ENCODE peak calls at places on chromosomes 13 and 19, in five cellular contexts. One of them, this sample, is unnamed.

GRCh38 chr19:45638930-45639729 is at the start of gene EML2:
- DNase-seq in H1: peak; percentile 86
- DNase-seq in mesenchymal stem cell: peak; percentile 38
- DNase-seq in neuronal stem cell: peak; percentile 81
- DNase-seq in trophoblast cell: peak; percentile 49
- DNase-seq in this sample: peak; percentile 95

GRCh38 chr19:2550431-2551171 is 74.7 kb downstream of the GADD45B start:
- DNase-seq in neuronal stem cell: no peak
- DNase-seq in trophoblast cell: no peak
- DNase-seq in mesenchymal stem cell: no peak
- DNase-seq in H1: no peak
- DNase-seq in this sample: peak; percentile 47

GRCh38 chr13:39960206-39960605 is 304.7 kb downstream of the COG6 start:
- DNase-seq in trophoblast cell: no peak
- DNase-seq in neuronal stem cell: no peak
- DNase-seq in H1: no peak
- DNase-seq in mesenchymal stem cell: no peak
- DNase-seq in this sample: no peak

GRCh38 chr13:109875746-109876145 is 89.4 kb upstream of the IRS2 start:
- DNase-seq in neuronal stem cell: no peak
- DNase-seq in trophoblast cell: no peak
- DNase-seq in H1: no peak
- DNase-seq in mesenchymal stem cell: no peak
- DNase-seq in this sample: no peak

GRCh38 chr13:109243311-109243951 is 543.0 kb downstream of the IRS2 start:
- DNase-seq in H1: no peak
- DNase-seq in trophoblast cell: peak; percentile 86
- DNase-seq in neuronal stem cell: no peak
- DNase-seq in mesenchymal stem cell: peak; percentile 92
- DNase-seq in this sample: no peak

GRCh38 chr19:38910488-38910887 is 1.5 kb downstream of the CCER2 start:
- DNase-seq in neuronal stem cell: no peak
- DNase-seq in H1: no peak
- DNase-seq in mesenchymal stem cell: no peak
- DNase-seq in trophoblast cell: no peak
- DNase-seq in this sample: no peak

GRCh38 chr13:41497436-41497835 is 40.1 kb downstream of the RGCC start:
- DNase-seq in H1: no peak
- DNase-seq in mesenchymal stem cell: no peak
- DNase-seq in trophoblast cell: no peak
- DNase-seq in neuronal stem cell: no peak
- DNase-seq in this sample: no peak

GRCh38 chr13:41588899-41589298 is 131.5 kb downstream of the RGCC start:
- DNase-seq in trophoblast cell: no peak
- DNase-seq in H1: no peak
- DNase-seq in mesenchymal stem cell: peak; percentile 93
- DNase-seq in neuronal stem cell: no peak
- DNase-seq in this sample: no peak

GRCh38 chr19:39144487-39145071 is 19.0 kb downstream of the PAK4 start:
- DNase-seq in mesenchymal stem cell: no peak
- DNase-seq in neuronal stem cell: no peak
- DNase-seq in H1: no peak
- DNase-seq in trophoblast cell: peak; percentile 61
- DNase-seq in this sample: no peak

GRCh38 chr19:2969104-2969504 is 8.3 kb upstream of the TLE6 start:
- DNase-seq in trophoblast cell: peak; percentile 47
- DNase-seq in mesenchymal stem cell: peak; percentile 32
- DNase-seq in H1: no peak
- DNase-seq in neuronal stem cell: no peak
- DNase-seq in this sample: no peak

GRCh38 chr19:10288662-10289166 is 1.0 kb upstream of the ICAM5 start:
- DNase-seq in mesenchymal stem cell: peak; percentile 50
- DNase-seq in neuronal stem cell: no peak
- DNase-seq in H1: peak; percentile 79
- DNase-seq in trophoblast cell: peak; percentile 39
- DNase-seq in this sample: peak; percentile 84

GRCh38 chr13:99496322-99497142 is 4.7 kb upstream of the TM9SF2 start:
- DNase-seq in mesenchymal stem cell: peak; percentile 13
- DNase-seq in neuronal stem cell: no peak
- DNase-seq in H1: no peak
- DNase-seq in trophoblast cell: peak; percentile 45
- DNase-seq in this sample: peak; percentile 49

GRCh38 chr19:49954092-49954825 is 6.7 kb downstream of the SIGLEC11 start:
- DNase-seq in H1: no peak
- DNase-seq in neuronal stem cell: no peak
- DNase-seq in mesenchymal stem cell: no peak
- DNase-seq in trophoblast cell: no peak
- DNase-seq in this sample: no peak

GRCh38 chr13:27820524-27821482 is 28.5 kb downstream of the GSX1 start:
- DNase-seq in neuronal stem cell: no peak
- DNase-seq in trophoblast cell: no peak
- DNase-seq in H1: peak; percentile 71
- DNase-seq in mesenchymal stem cell: peak; percentile 11
- DNase-seq in this sample: peak; percentile 58

GRCh38 chr13:73825143-73825542 is 309.1 kb downstream of the KLF12 start:
- DNase-seq in neuronal stem cell: no peak
- DNase-seq in trophoblast cell: no peak
- DNase-seq in H1: no peak
- DNase-seq in mesenchymal stem cell: no peak
- DNase-seq in this sample: no peak

GRCh38 chr19:43731854-43732253 is 16.0 kb downstream of the IRGC start:
- DNase-seq in mesenchymal stem cell: no peak
- DNase-seq in H1: no peak
- DNase-seq in neuronal stem cell: no peak
- DNase-seq in trophoblast cell: no peak
- DNase-seq in this sample: no peak

GRCh38 chr13:34886476-34886875 is 55.6 kb upstream of the NBEA start:
- DNase-seq in neuronal stem cell: no peak
- DNase-seq in trophoblast cell: no peak
- DNase-seq in H1: no peak
- DNase-seq in mesenchymal stem cell: no peak
- DNase-seq in this sample: no peak

GRCh38 chr13:110448230-110448629 is 113.3 kb downstream of the RAB20 start:
- DNase-seq in neuronal stem cell: no peak
- DNase-seq in mesenchymal stem cell: peak; percentile 71
- DNase-seq in trophoblast cell: peak; percentile 99
- DNase-seq in H1: no peak
- DNase-seq in this sample: no peak

GRCh38 chr13:39888865-39889810 is 233.7 kb downstream of the COG6 start:
- DNase-seq in neuronal stem cell: no peak
- DNase-seq in H1: no peak
- DNase-seq in trophoblast cell: no peak
- DNase-seq in mesenchymal stem cell: no peak
- DNase-seq in this sample: no peak

GRCh38 chr19:10998045-10998533 is 37.3 kb downstream of the SMARCA4 start:
- DNase-seq in mesenchymal stem cell: peak; percentile 10
- DNase-seq in H1: no peak
- DNase-seq in neuronal stem cell: no peak
- DNase-seq in trophoblast cell: no peak
- DNase-seq in this sample: no peak

GRCh38 chr13:92963029-92963428 is 263.6 kb upstream of the GPC6 start:
- DNase-seq in neuronal stem cell: no peak
- DNase-seq in mesenchymal stem cell: no peak
- DNase-seq in H1: no peak
- DNase-seq in trophoblast cell: no peak
- DNase-seq in this sample: no peak

GRCh38 chr13:48123827-48124226 is 28.9 kb upstream of the MED4 start:
- DNase-seq in mesenchymal stem cell: no peak
- DNase-seq in H1: no peak
- DNase-seq in trophoblast cell: no peak
- DNase-seq in neuronal stem cell: no peak
- DNase-seq in this sample: no peak

GRCh38 chr19:2426661-2427322 is 594 bp downstream of the TIMM13 start:
- DNase-seq in trophoblast cell: peak; percentile 33
- DNase-seq in H1: peak; percentile 79
- DNase-seq in neuronal stem cell: peak; percentile 63
- DNase-seq in mesenchymal stem cell: peak; percentile 49
- DNase-seq in this sample: peak; percentile 70

GRCh38 chr13:31950121-31950810 is 81.3 kb upstream of the FRY start:
- DNase-seq in trophoblast cell: no peak
- DNase-seq in neuronal stem cell: no peak
- DNase-seq in mesenchymal stem cell: no peak
- DNase-seq in H1: no peak
- DNase-seq in this sample: no peak

GRCh38 chr13:45847554-45848224 is 3.9 kb downstream of the SIAH3 start:
- DNase-seq in mesenchymal stem cell: peak; percentile 60
- DNase-seq in trophoblast cell: peak; percentile 12
- DNase-seq in H1: no peak
- DNase-seq in neuronal stem cell: no peak
- DNase-seq in this sample: peak; percentile 35

GRCh38 chr13:41802684-41803554 is 158.0 kb downstream of the VWA8 start:
- DNase-seq in trophoblast cell: peak; percentile 71
- DNase-seq in H1: no peak
- DNase-seq in mesenchymal stem cell: peak; percentile 75
- DNase-seq in neuronal stem cell: no peak
- DNase-seq in this sample: no peak

GRCh38 chr19:17779281-17779930 is 15.5 kb upstream of the B3GNT3 start:
- DNase-seq in neuronal stem cell: peak; percentile 66
- DNase-seq in trophoblast cell: no peak
- DNase-seq in mesenchymal stem cell: peak; percentile 63
- DNase-seq in H1: peak; percentile 79
- DNase-seq in this sample: peak; percentile 93

GRCh38 chr13:45705936-45706335 is 3.8 kb downstream of the CBY2 start:
- DNase-seq in trophoblast cell: no peak
- DNase-seq in neuronal stem cell: no peak
- DNase-seq in mesenchymal stem cell: no peak
- DNase-seq in H1: no peak
- DNase-seq in this sample: no peak

GRCh38 chr13:71477735-71478134 is 389.3 kb downstream of the DACH1 start:
- DNase-seq in mesenchymal stem cell: no peak
- DNase-seq in trophoblast cell: peak; percentile 2
- DNase-seq in H1: no peak
- DNase-seq in neuronal stem cell: no peak
- DNase-seq in this sample: no peak

GRCh38 chr13:108595416-108596257 is 33.8 kb upstream of the MYO16 start:
- DNase-seq in neuronal stem cell: no peak
- DNase-seq in trophoblast cell: no peak
- DNase-seq in H1: no peak
- DNase-seq in mesenchymal stem cell: no peak
- DNase-seq in this sample: no peak

GRCh38 chr13:44651209-44651608 is 75.1 kb upstream of the TSC22D1 start:
- DNase-seq in mesenchymal stem cell: no peak
- DNase-seq in H1: no peak
- DNase-seq in trophoblast cell: no peak
- DNase-seq in neuronal stem cell: no peak
- DNase-seq in this sample: no peak

GRCh38 chr13:44649834-44650233 is 73.7 kb upstream of the TSC22D1 start:
- DNase-seq in mesenchymal stem cell: no peak
- DNase-seq in neuronal stem cell: no peak
- DNase-seq in trophoblast cell: no peak
- DNase-seq in H1: no peak
- DNase-seq in this sample: no peak

GRCh38 chr13:44648392-44649117 is 72.4 kb upstream of the TSC22D1 start:
- DNase-seq in neuronal stem cell: no peak
- DNase-seq in mesenchymal stem cell: no peak
- DNase-seq in trophoblast cell: peak; percentile 10
- DNase-seq in H1: no peak
- DNase-seq in this sample: no peak

GRCh38 chr13:44651724-44652123 is 75.6 kb upstream of the TSC22D1 start:
- DNase-seq in H1: no peak
- DNase-seq in mesenchymal stem cell: no peak
- DNase-seq in neuronal stem cell: no peak
- DNase-seq in trophoblast cell: no peak
- DNase-seq in this sample: no peak

GRCh38 chr13:44649118-44649455 is 73.0 kb upstream of the TSC22D1 start:
- DNase-seq in trophoblast cell: no peak
- DNase-seq in neuronal stem cell: no peak
- DNase-seq in H1: no peak
- DNase-seq in mesenchymal stem cell: no peak
- DNase-seq in this sample: peak; percentile 61
- H2BK12ac ChIP-seq in trophoblast cell: no peak overlapping the region
- H2BK12ac ChIP-seq in neuronal stem cell: no peak overlapping the region
- H2BK12ac ChIP-seq in H1: no peak overlapping the region
- H2BK12ac ChIP-seq in mesenchymal stem cell: no peak overlapping the region
- H2BK12ac ChIP-seq in this sample: no peak overlapping the region

DNA sequence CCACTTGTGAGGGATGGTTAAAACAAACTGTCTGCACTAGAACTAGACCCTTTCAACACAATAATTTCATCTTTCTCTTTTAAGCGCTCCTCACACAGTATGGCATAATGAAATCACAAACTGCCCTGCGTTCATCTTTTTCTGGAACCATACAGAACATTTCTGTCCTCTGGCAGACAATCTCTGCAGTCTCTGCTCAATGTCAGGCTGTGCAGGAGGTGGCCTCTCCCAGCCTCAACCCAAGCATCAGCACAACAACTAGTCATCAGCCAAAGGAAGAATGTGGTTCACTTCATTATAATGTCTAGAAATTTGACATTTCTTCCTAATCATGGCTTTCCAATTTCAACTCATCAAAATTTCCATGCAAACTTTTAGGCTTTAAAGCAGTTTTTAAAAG is 125.1 kb upstream of the STARD13 start:
- DNase-seq in trophoblast cell: no peak
- DNase-seq in neuronal stem cell: no peak
- DNase-seq in H1: no peak
- DNase-seq in mesenchymal stem cell: no peak
- DNase-seq in this sample: no peak
- H2BK12ac ChIP-seq in trophoblast cell: no peak overlapping the region
- H2BK12ac ChIP-seq in neuronal stem cell: no peak overlapping the region
- H2BK12ac ChIP-seq in H1: no peak overlapping the region
- H2BK12ac ChIP-seq in mesenchymal stem cell: no peak overlapping the region
- H2BK12ac ChIP-seq in this sample: no peak overlapping the region

DNA sequence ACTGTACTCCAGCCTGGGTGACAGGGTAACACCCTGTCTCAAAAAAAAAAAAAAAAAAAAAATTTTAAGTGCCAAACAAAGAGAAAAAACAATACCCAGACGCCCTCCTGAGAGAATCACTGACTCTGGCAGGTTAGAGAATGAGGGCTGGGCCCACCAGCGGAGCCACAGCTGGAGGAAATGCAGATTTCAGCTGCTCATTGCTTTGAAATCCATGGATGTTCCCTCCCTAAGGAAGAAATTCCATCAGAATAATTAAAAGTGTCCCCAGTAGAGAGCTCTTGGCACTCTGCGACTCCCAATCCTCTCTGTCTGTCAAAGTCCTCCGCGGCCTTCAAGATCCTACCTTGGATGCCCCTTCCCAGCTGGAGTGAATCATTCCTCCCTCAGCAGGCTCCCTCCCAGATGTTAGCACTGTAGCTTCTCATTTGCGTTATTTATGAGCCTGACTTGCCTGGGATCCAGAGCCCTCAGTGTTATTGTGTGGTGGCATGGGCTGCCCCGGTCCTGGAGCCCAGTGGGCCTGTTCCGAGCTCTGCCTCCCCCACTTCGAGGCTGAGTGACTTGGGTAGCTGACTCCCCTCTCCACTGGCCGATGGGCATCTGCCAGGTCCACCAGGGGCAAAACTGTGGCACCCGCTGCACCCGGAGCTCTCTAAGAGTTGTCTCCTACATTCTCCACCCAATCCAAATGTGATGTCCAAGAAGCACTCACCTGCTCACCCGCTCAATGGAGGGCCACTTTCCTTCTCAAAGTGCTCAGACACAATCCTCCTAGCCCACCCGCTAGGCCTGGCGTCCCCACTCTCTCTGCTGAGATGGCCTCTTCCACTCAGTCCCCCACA is 47.0 kb downstream of the SERP2 start:
- DNase-seq in trophoblast cell: no peak
- DNase-seq in neuronal stem cell: no peak
- DNase-seq in mesenchymal stem cell: no peak
- DNase-seq in H1: peak; percentile 49
- DNase-seq in this sample: no peak
- H2BK12ac ChIP-seq in trophoblast cell: no peak overlapping the region
- H2BK12ac ChIP-seq in neuronal stem cell: no peak overlapping the region
- H2BK12ac ChIP-seq in mesenchymal stem cell: no peak overlapping the region
- H2BK12ac ChIP-seq in H1: no peak overlapping the region
- H2BK12ac ChIP-seq in this sample: no peak overlapping the region

GRCh38 chr19:4108767-4109625 is 14.9 kb downstream of the MAP2K2 start:
- DNase-seq in neuronal stem cell: no peak
- DNase-seq in trophoblast cell: no peak
- DNase-seq in mesenchymal stem cell: no peak
- DNase-seq in H1: no peak
- DNase-seq in this sample: no peak
- H2BK12ac ChIP-seq in neuronal stem cell: no peak overlapping the region
- H2BK12ac ChIP-seq in trophoblast cell: no peak overlapping the region
- H2BK12ac ChIP-seq in mesenchymal stem cell: no peak overlapping the region
- H2BK12ac ChIP-seq in H1: no peak overlapping the region
- H2BK12ac ChIP-seq in this sample: no peak overlapping the region